ENCODE peak calls at places on chromosomes 16 and 17, in five cellular contexts. One of them, this sample, is unnamed.

GRCh38 chr17:1197781-1198490 is 18.2 kb upstream of the ABR start:
- DNase-seq in HEK293T: no peak
- DNase-seq in H1: no peak
- DNase-seq in HepG2: no peak
- DNase-seq in GM12878: peak; percentile 97
- DNase-seq in this sample: no peak

GRCh38 chr16:54142787-54143186 is 143.8 kb downstream of the IRX3 start:
- DNase-seq in GM12878: no peak
- DNase-seq in HepG2: no peak
- DNase-seq in H1: no peak
- DNase-seq in HEK293T: no peak
- DNase-seq in this sample: no peak

GRCh38 chr17:48522031-48522593 is 8.7 kb downstream of the HOXB1 start:
- DNase-seq in GM12878: no peak
- DNase-seq in H1: no peak
- DNase-seq in HEK293T: no peak
- DNase-seq in HepG2: no peak
- DNase-seq in this sample: no peak

GRCh38 chr17:13154932-13155331 is 137.1 kb upstream of the ELAC2 start:
- DNase-seq in H1: no peak
- DNase-seq in HepG2: no peak
- DNase-seq in HEK293T: no peak
- DNase-seq in GM12878: no peak
- DNase-seq in this sample: no peak

GRCh38 chr16:84647830-84648594 is at the start of gene KLHL36:
- DNase-seq in HepG2: no peak
- DNase-seq in H1: no peak
- DNase-seq in GM12878: no peak
- DNase-seq in HEK293T: peak; percentile 89
- DNase-seq in this sample: no peak

GRCh38 chr16:86277236-86277635 is 233.1 kb upstream of the FOXF1 start:
- DNase-seq in GM12878: no peak
- DNase-seq in HepG2: no peak
- DNase-seq in HEK293T: no peak
- DNase-seq in H1: no peak
- DNase-seq in this sample: peak; percentile 55

GRCh38 chr17:81323411-81323868 is 28.3 kb upstream of the SLC38A10 start:
- DNase-seq in HepG2: no peak
- DNase-seq in GM12878: no peak
- DNase-seq in H1: no peak
- DNase-seq in HEK293T: no peak
- DNase-seq in this sample: no peak

GRCh38 chr16:68236804-68237242 is 896 bp upstream of the ESRP2 start:
- DNase-seq in H1: no peak
- DNase-seq in GM12878: no peak
- DNase-seq in HEK293T: no peak
- DNase-seq in HepG2: peak; percentile 44
- DNase-seq in this sample: no peak

GRCh38 chr17:31558748-31559646 is 167.5 kb downstream of the RAB11FIP4 start:
- DNase-seq in GM12878: no peak
- DNase-seq in H1: no peak
- DNase-seq in HEK293T: peak; percentile 70
- DNase-seq in HepG2: peak; percentile 59
- DNase-seq in this sample: no peak

GRCh38 chr16:2904100-2904921 is 7.4 kb upstream of the FLYWCH1 start:
- DNase-seq in HepG2: peak; percentile 73
- DNase-seq in HEK293T: peak; percentile 79
- DNase-seq in H1: no peak
- DNase-seq in GM12878: no peak
- DNase-seq in this sample: peak; percentile 83

GRCh38 chr17:17971431-17972125 is 622 bp downstream of the TOM1L2 start:
- DNase-seq in GM12878: no peak
- DNase-seq in H1: no peak
- DNase-seq in HepG2: no peak
- DNase-seq in HEK293T: no peak
- DNase-seq in this sample: no peak

GRCh38 chr16:79599256-79599836 is 1.2 kb downstream of the MAF start:
- DNase-seq in HepG2: no peak
- DNase-seq in GM12878: no peak
- DNase-seq in H1: no peak
- DNase-seq in HEK293T: no peak
- DNase-seq in this sample: no peak

GRCh38 chr17:34156741-34157589 is 98.1 kb upstream of the CCL2 start:
- DNase-seq in HEK293T: no peak
- DNase-seq in H1: no peak
- DNase-seq in HepG2: no peak
- DNase-seq in GM12878: no peak
- DNase-seq in this sample: peak; percentile 40

GRCh38 chr17:51764387-51764971 is 394.0 kb downstream of the CA10 start:
- DNase-seq in HEK293T: peak; percentile 73
- DNase-seq in H1: peak; percentile 68
- DNase-seq in HepG2: peak; percentile 60
- DNase-seq in GM12878: peak; percentile 4
- DNase-seq in this sample: peak; percentile 63

GRCh38 chr17:29114141-29114540 is 66.1 kb downstream of the MYO18A start:
- DNase-seq in GM12878: no peak
- DNase-seq in H1: no peak
- DNase-seq in HEK293T: no peak
- DNase-seq in HepG2: no peak
- DNase-seq in this sample: no peak

GRCh38 chr16:68234188-68235104 is 1.5 kb downstream of the ESRP2 start:
- DNase-seq in HEK293T: no peak
- DNase-seq in GM12878: no peak
- DNase-seq in HepG2: peak; percentile 85
- DNase-seq in H1: no peak
- DNase-seq in this sample: no peak

GRCh38 chr17:75799402-75799801 is 14.8 kb downstream of the UNK start:
- DNase-seq in HepG2: no peak
- DNase-seq in H1: no peak
- DNase-seq in HEK293T: no peak
- DNase-seq in GM12878: no peak
- DNase-seq in this sample: no peak

GRCh38 chr17:15947331-15947730 is 2.4 kb downstream of the ADORA2B start:
- DNase-seq in H1: no peak
- DNase-seq in GM12878: no peak
- DNase-seq in HepG2: no peak
- DNase-seq in HEK293T: no peak
- DNase-seq in this sample: no peak

DNA sequence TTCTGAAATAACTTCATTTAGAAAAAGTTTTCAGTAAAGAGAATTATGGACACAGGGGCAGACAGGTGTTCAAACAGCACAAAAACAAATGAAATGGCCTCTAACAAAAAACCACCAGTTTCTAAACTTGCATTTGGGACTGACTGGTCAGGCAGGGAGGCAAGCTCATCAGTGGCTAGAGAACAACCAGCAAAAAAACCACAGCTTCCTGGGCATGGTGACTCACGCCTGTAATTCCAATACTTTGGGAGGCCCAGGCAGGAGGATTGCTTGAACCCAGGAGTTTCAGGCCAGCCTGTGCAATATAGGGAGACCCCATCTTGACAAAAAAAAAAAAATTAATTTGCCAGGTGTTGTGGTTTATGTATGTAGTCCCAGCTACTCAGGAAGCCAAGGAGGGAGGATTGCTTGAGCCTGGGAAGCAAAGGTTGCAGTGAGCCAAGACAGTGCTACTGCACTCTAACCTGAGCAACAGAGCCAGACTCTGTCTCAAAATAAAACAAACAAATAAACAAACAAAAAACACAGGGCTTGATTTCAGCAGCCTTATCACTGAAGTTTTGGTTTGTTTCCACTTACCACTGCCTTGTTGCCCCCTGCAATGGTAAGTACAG is 26.1 kb downstream of the ERN1 start:
- DNase-seq in H1: no peak
- DNase-seq in GM12878: peak; percentile 55
- DNase-seq in HEK293T: no peak
- DNase-seq in HepG2: no peak
- DNase-seq in this sample: no peak
- TF ChIP-seq SUZ12 in H1: no peak
- TF ChIP-seq SUZ12 in GM12878: no peak
- TF ChIP-seq SUZ12 in HEK293T: no peak
- TF ChIP-seq SUZ12 in HepG2: no peak
- TF ChIP-seq SUZ12 in this sample: no peak

GRCh38 chr17:50110591-50111349 is 15.6 kb downstream of the PDK2 start:
- DNase-seq in H1: no peak
- DNase-seq in GM12878: no peak
- DNase-seq in HepG2: no peak
- DNase-seq in HEK293T: no peak
- DNase-seq in this sample: no peak
- TF ChIP-seq SUZ12 in H1: no peak
- TF ChIP-seq SUZ12 in GM12878: no peak
- TF ChIP-seq SUZ12 in HepG2: no peak
- TF ChIP-seq SUZ12 in HEK293T: no peak
- TF ChIP-seq SUZ12 in this sample: no peak

GRCh38 chr16:23206986-23207385 is 24.4 kb downstream of the SCNN1G start:
- DNase-seq in H1: no peak
- DNase-seq in GM12878: no peak
- DNase-seq in HEK293T: no peak
- DNase-seq in HepG2: no peak
- DNase-seq in this sample: no peak
- TF ChIP-seq SUZ12 in H1: no peak
- TF ChIP-seq SUZ12 in GM12878: no peak
- TF ChIP-seq SUZ12 in HEK293T: no peak
- TF ChIP-seq SUZ12 in HepG2: no peak
- TF ChIP-seq SUZ12 in this sample: no peak

DNA sequence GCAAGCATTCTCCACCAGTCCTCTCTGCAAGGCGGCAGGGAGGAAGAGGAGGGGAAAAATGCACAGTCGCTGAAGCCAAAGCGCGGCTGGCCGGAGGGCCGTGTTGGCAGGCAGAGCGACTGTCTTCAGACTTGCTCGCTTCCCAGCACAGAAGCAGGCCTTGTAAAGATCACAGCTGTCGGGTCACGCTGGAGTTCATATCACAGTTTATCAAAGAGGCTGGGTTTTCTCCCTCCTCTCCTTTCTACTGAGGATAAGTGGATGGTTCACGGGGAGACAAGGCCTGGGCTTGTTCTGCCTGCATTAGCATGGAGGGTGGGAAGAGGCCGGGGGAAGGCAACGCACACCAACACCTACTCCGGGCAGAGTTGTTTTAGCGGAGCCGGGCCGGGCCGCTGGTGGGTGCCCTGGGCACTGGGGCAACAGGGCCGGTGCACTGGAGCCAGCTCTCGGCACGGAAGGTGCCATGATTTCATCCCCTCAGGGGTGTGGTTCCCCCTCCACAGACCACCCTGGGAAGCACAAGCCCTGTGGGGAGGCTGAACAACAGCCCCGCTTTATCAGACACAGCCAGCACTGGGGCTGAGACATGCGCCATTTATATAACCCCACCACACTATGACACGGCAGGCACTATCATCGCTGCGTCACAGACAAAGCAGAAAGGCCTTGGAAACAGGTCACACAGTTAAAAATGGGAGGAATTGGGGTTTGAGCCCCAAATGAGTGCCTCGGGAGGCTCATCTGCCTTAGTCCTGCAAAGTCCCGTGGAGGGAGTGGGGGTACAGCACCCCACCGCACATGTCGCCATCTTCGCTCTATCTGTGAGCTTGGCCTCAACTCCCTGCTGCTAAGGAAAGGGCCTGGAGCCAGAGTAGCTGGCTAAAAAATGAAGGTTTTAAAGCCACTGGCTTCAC is 40.3 kb upstream of the MTSS2 start:
- DNase-seq in H1: no peak
- DNase-seq in HEK293T: no peak
- DNase-seq in HepG2: no peak
- DNase-seq in GM12878: no peak
- DNase-seq in this sample: no peak
- TF ChIP-seq SUZ12 in H1: no peak
- TF ChIP-seq SUZ12 in HEK293T: no peak
- TF ChIP-seq SUZ12 in HepG2: no peak
- TF ChIP-seq SUZ12 in GM12878: no peak
- TF ChIP-seq SUZ12 in this sample: no peak

DNA sequence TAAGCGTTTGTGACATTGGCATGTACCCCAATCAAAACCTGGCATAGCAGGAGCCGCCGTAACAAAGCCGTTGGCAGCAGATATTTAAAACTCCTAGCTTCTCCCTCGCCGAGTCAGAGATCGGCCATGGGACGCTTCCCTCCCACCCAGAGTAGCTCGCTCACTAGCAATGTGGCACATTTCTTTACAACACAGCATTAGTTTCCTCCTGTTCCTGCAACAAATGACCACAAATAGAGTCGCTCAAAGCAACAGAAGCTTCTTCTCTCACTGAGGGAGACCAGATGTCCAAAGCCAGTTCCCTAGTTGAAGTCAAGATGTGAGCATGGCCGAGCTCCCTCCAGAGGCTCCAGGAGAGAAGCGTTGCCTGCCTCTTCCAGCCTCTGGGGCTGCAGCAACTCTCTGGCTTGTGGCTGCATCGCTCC is 106.7 kb downstream of the RBFOX3 start:
- DNase-seq in HepG2: no peak
- DNase-seq in GM12878: no peak
- DNase-seq in HEK293T: no peak
- DNase-seq in H1: no peak
- DNase-seq in this sample: no peak
- TF ChIP-seq SUZ12 in HepG2: no peak
- TF ChIP-seq SUZ12 in GM12878: no peak
- TF ChIP-seq SUZ12 in HEK293T: no peak
- TF ChIP-seq SUZ12 in H1: no peak
- TF ChIP-seq SUZ12 in this sample: no peak

GRCh38 chr16:58026705-58027340 is 1.3 kb downstream of the MMP15 start:
- DNase-seq in HepG2: no peak
- DNase-seq in HEK293T: no peak
- DNase-seq in H1: no peak
- DNase-seq in GM12878: no peak
- DNase-seq in this sample: no peak
- TF ChIP-seq SUZ12 in HepG2: no peak
- TF ChIP-seq SUZ12 in HEK293T: no peak
- TF ChIP-seq SUZ12 in H1: no peak
- TF ChIP-seq SUZ12 in GM12878: no peak
- TF ChIP-seq SUZ12 in this sample: no peak

DNA sequence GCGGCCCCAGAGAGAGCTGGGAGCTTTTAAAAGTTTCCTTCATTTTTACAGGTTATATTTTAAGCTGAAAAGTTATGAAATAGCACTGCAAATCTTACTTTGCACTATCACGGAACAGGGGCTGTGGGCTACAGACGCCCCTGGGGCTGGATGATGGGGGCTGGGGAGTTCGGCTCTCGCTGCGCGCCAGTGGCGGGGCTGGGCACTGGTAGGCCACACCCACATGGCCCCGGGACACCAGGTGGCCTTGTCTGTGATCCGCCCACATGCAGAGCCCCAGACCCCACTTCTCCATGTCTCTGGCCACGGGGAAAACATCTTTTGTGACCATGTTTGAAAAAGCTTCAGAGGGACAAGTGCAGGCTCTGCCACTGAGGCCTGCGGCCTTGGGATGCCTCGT is 54.4 kb downstream of the LMF1 start:
- DNase-seq in HepG2: no peak
- DNase-seq in HEK293T: no peak
- DNase-seq in GM12878: no peak
- DNase-seq in H1: no peak
- DNase-seq in this sample: no peak
- TF ChIP-seq SUZ12 in HepG2: no peak
- TF ChIP-seq SUZ12 in HEK293T: no peak
- TF ChIP-seq SUZ12 in GM12878: no peak
- TF ChIP-seq SUZ12 in H1: no peak
- TF ChIP-seq SUZ12 in this sample: no peak

DNA sequence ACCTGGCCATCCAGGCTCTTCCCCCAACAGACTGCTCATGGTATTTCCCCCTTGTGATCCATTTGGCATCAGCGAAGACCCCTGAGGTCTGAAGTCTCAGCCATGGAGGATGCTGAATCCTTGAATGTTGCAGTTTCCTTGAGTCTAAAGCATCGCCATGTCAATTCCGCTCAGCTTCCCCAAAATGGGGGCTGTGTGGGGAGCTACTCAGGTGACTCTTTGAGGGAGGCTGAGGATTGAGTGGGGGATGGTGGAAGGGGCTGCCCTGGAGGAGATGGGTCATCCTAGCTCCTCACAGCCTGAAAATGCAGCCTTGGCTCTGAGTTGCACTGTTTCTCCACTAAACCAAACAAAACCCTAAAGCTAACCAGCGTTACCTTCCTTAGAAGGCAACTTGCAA is 2.6 kb downstream of the C16orf78 start:
- DNase-seq in GM12878: no peak
- DNase-seq in H1: no peak
- DNase-seq in HEK293T: no peak
- DNase-seq in HepG2: no peak
- DNase-seq in this sample: no peak
- TF ChIP-seq SUZ12 in GM12878: no peak
- TF ChIP-seq SUZ12 in H1: no peak
- TF ChIP-seq SUZ12 in HEK293T: no peak
- TF ChIP-seq SUZ12 in HepG2: no peak
- TF ChIP-seq SUZ12 in this sample: no peak